ENCODE peak calls at places on chromosomes 12 and 14, in six cellular contexts. Y is lower lobe of right lung, T is endothelial cell, Q is B cell, Z is fibroblast of pulmonary artery, R is upper lobe of right lung. O is an unnamed sample.

GRCh38 chr12:52280796-52281560 is 6.5 kb downstream of the KRT86 start:
- DNase-seq in Y (peak; percentile 77), T (no peak), R (peak; percentile 82), Z (peak; percentile 98), Q (no peak), O (no peak)

GRCh38 chr14:22552001-22552826 is 36.8 kb downstream of the DAD1 start:
- DNase-seq in Q (no peak), T (no peak), Y (no peak), R (no peak), Z (no peak), O (no peak)

GRCh38 chr14:43894534-43894933 is 612.5 kb downstream of the FSCB start:
- DNase-seq in Q (no peak), Y (no peak), T (no peak), R (no peak), Z (peak; percentile 27), O (no peak)

GRCh38 chr14:30402846-30403245 is 156.1 kb upstream of the G2E3 start:
- DNase-seq in R (no peak), Y (no peak), T (no peak), Z (no peak), Q (no peak), O (no peak)

GRCh38 chr12:1747609-1748008 is 56.7 kb downstream of the ADIPOR2 start:
- DNase-seq in Q (no peak), T (no peak), R (no peak), Z (no peak), Y (no peak), O (no peak)

GRCh38 chr14:67554341-67554740 is 21.3 kb downstream of the PLEKHH1 start:
- DNase-seq in R (peak; percentile 30), Z (no peak), Y (no peak), Q (no peak), T (no peak), O (no peak)

GRCh38 chr14:78075033-78075432 is 95.1 kb upstream of the NRXN3 start:
- DNase-seq in T (no peak), Y (no peak), Z (no peak), R (no peak), Q (no peak), O (no peak)

GRCh38 chr14:101071493-101071891 is 168.0 kb upstream of the RTL1 start:
- DNase-seq in T (no peak), Q (no peak), Y (no peak), R (peak; percentile 59), Z (no peak), O (no peak)

GRCh38 chr12:53161119-53161911 is 19.2 kb upstream of the ZNF740 start:
- DNase-seq in T (no peak), Q (no peak), Z (no peak), R (no peak), Y (no peak), O (no peak)

GRCh38 chr12:126076515-126076914 is 1011.3 kb downstream of the AACS start:
- DNase-seq in Y (no peak), T (no peak), Q (no peak), R (no peak), Z (no peak), O (no peak)

GRCh38 chr14:43858981-43859380 is 648.1 kb downstream of the FSCB start:
- DNase-seq in T (no peak), Y (no peak), R (no peak), Z (no peak), Q (no peak), O (no peak)

GRCh38 chr12:92619730-92620684 is 82.8 kb upstream of the PLEKHG7 start:
- DNase-seq in Y (no peak), R (no peak), T (no peak), Q (no peak), Z (peak; percentile 47), O (no peak)

GRCh38 chr14:59133202-59133601 is 55.3 kb upstream of the DAAM1 start:
- DNase-seq in Q (no peak), Y (no peak), T (no peak), Z (peak; percentile 31), R (no peak), O (no peak)

GRCh38 chr14:45698462-45699134 is 445.6 kb upstream of the MIS18BP1 start:
- DNase-seq in Z (no peak), Y (no peak), R (no peak), Q (no peak), T (no peak), O (no peak)

GRCh38 chr14:21090194-21090939 is 8.1 kb downstream of the ZNF219 start:
- DNase-seq in Y (peak; percentile 64), Z (no peak), Q (peak; percentile 51), R (peak; percentile 75), T (peak; percentile 69), O (no peak)

GRCh38 chr12:131090254-131091210 is 136.8 kb downstream of the ADGRD1 start:
- DNase-seq in Z (no peak), Q (no peak), R (peak; percentile 8), Y (peak; percentile 19), T (no peak), O (peak; percentile 27)

GRCh38 chr14:64709126-64709525 is 4.9 kb downstream of the PLEKHG3 start:
- DNase-seq in Y (no peak), R (no peak), Q (no peak), Z (no peak), T (no peak), O (no peak)

GRCh38 chr14:26841361-26841760 is 243.5 kb upstream of the NOVA1 start:
- DNase-seq in R (no peak), T (no peak), Y (no peak), Z (peak; percentile 53), Q (no peak), O (no peak)

GRCh38 chr14:90301580-90302181 is 30.1 kb downstream of the NRDE2 start:
- DNase-seq in R (no peak), Q (no peak), T (no peak), Y (no peak), Z (peak; percentile 81), O (no peak)

GRCh38 chr14:77302926-77303325 is 17.8 kb downstream of the POMT2 start:
- DNase-seq in R (no peak), Z (peak; percentile 36), Q (no peak), T (no peak), Y (no peak), O (peak; percentile 54)

GRCh38 chr14:100054553-100055075 is 10.6 kb upstream of the EVL start:
- DNase-seq in T (no peak), Q (no peak), Y (no peak), R (no peak), Z (no peak), O (no peak)

GRCh38 chr14:100056431-100056830 is 8.8 kb upstream of the EVL start:
- DNase-seq in Y (no peak), Z (peak; percentile 55), Q (no peak), T (no peak), R (no peak), O (no peak)

GRCh38 chr14:100059433-100059781 is 5.8 kb upstream of the EVL start:
- DNase-seq in Y (no peak), Z (no peak), Q (no peak), R (no peak), T (no peak), O (no peak)

GRCh38 chr14:100058777-100059432 is 6.3 kb upstream of the EVL start:
- DNase-seq in Z (no peak), Y (no peak), R (no peak), T (no peak), Q (no peak), O (no peak)

GRCh38 chr14:100056964-100057817 is 8.0 kb upstream of the EVL start:
- DNase-seq in R (no peak), Z (peak; percentile 66), T (no peak), Y (no peak), Q (peak; percentile 71), O (no peak)
- TF ChIP-seq CTCF in R (peak; percentile 33), Z (peak; percentile 48), T (no peak), Y (no peak), Q (peak; percentile 69), O (peak; percentile 33)

GRCh38 chr12:95100264-95101190 is 27.1 kb upstream of the NR2C1 start:
- DNase-seq in T (no peak), R (no peak), Z (no peak), Y (no peak), Q (no peak), O (no peak)

GRCh38 chr12:95107362-95107761 is 33.9 kb upstream of the NR2C1 start:
- DNase-seq in Z (no peak), Y (no peak), Q (no peak), T (no peak), R (no peak), O (no peak)

GRCh38 chr12:95102916-95103671 is 29.7 kb upstream of the NR2C1 start:
- DNase-seq in Q (no peak), R (no peak), Z (peak; percentile 51), Y (no peak), T (no peak), O (peak; percentile 51)

GRCh38 chr12:95099270-95099790 is 25.9 kb upstream of the NR2C1 start:
- DNase-seq in Y (no peak), T (no peak), Z (no peak), Q (no peak), R (no peak), O (no peak)

DNA sequence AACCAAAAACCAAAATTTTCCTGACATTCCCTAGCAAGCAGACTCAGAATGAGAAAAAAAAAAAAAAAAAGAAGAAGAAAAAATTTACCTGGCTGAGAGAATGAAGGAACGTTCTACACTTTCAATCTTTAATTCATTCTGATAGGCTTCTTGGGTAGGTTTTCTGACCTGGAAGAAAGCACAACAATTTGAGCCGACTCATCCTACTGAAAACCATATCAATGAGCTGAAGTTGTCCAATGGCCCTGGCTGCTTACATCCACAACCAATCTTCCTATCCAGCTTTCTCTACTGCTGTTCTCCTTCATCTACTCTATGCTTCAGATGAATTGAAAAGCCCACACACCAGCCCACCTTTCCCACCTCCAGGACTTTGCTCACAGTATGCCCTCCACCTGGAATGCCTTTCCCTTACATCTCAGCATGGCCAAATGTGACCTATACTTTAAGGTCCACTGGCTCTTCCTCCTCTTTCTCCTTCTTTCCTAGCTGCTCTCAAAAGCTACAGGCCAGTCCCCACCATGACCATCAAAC is 31.6 kb upstream of the NR2C1 start:
- DNase-seq in Q (no peak), R (no peak), Y (no peak), T (no peak), Z (no peak), O (no peak)
- TF ChIP-seq CTCF in Q (no peak), R (no peak), Y (no peak), T (no peak), Z (no peak), O (no peak)

DNA sequence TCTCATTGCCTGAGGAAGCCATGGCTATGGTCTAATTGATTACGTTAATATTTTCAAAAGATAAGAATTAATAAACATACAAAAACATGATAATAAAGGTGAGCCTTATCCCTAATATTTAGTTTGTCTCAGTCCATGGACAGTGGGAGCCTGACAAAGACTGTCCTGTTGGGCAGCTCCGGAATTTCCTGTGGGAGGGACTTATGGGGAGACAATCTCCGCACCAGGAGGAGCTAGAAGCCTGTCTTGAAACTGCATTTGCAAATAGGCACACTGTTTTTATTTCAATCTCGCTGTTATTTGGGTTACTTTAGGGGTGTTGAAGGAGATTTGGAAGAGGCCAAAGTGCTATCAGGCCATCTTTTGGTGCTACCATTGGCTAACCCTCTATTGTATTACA is 50.8 kb upstream of the ZDHHC17 start:
- DNase-seq in T (no peak), Z (peak; percentile 36), R (no peak), Y (no peak), Q (no peak), O (no peak)
- TF ChIP-seq CTCF in T (no peak), Z (no peak), R (no peak), Y (no peak), Q (no peak), O (no peak)

DNA sequence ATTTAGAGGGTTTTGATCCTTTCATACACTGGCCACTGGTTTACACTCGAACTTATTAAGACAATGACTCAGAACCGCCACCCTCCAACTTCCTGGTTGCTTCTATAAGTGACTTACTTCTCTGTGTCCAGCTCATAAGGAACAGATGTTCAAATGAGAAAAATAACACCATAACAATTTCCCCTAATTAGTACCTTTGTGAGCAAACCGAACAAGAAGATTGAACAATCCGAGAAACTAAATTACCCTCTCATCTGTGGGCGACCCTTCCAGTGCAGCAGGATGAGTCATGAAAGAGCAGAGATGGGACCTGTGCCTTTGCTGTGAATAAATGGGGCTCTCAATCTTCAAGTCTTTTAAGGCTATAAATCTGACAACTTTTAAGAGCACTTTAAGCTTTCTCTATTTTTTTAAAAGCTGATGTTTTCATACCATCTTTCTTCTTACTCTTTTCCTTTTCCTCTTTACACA is 146.8 kb upstream of the RASSF8 start:
- DNase-seq in T (no peak), R (no peak), Z (peak; percentile 30), Q (no peak), Y (no peak), O (no peak)
- TF ChIP-seq CTCF in T (no peak), R (no peak), Z (no peak), Q (no peak), Y (no peak), O (no peak)

O was measured in CD14-positive monocyte.